ENCODE peak calls at places on chromosome 13, in five cellular contexts. Y is kidney epithelial cell, T is neural crest cell, R is choroid plexus epithelial cell, V is A172. A is an unnamed sample.

GRCh38 chr13:52359534-52359933 is 46.4 kb downstream of the THSD1 start:
- DNase-seq in Y (no peak), T (no peak), R (peak), V (no peak), A (no peak)

GRCh38 chr13:85729296-85729695 is 69.9 kb downstream of the SLITRK6 start:
- DNase-seq in Y (peak), T (no peak), R (peak), V (no peak), A (no peak)

GRCh38 chr13:60562081-60562764 is 165.2 kb downstream of the TDRD3 start:
- DNase-seq in Y (no peak), T (no peak), R (peak), V (no peak), A (no peak)

GRCh38 chr13:113660066-113660465 is 2.1 kb upstream of the ATP4B start:
- DNase-seq in Y (no peak), T (no peak), R (no peak), V (no peak), A (no peak)

GRCh38 chr13:102191951-102192461 is 209.8 kb downstream of the FGF14 start:
- DNase-seq in Y (peak), T (no peak), R (peak), V (peak), A (no peak)

GRCh38 chr13:75217949-75218348 is 264.0 kb downstream of the TBC1D4 start:
- DNase-seq in Y (peak), T (no peak), R (peak), V (peak), A (peak)

GRCh38 chr13:73090116-73090811 is 31.5 kb downstream of the KLF5 start:
- DNase-seq in Y (peak), T (no peak), R (peak), V (peak), A (peak)

GRCh38 chr13:108214511-108215383 is 589 bp downstream of the LIG4 start:
- DNase-seq in Y (no peak), T (no peak), R (peak), V (no peak), A (peak)

GRCh38 chr13:28679628-28680027 is 20.7 kb downstream of the POMP start:
- DNase-seq in Y (no peak), T (no peak), R (peak), V (no peak), A (no peak)

GRCh38 chr13:54367639-54368271 is 1339.1 kb downstream of the OLFM4 start:
- DNase-seq in Y (no peak), T (no peak), R (no peak), V (no peak), A (no peak)

GRCh38 chr13:46614582-46614981 is 61.6 kb downstream of the LRCH1 start:
- DNase-seq in Y (no peak), T (no peak), R (peak), V (no peak), A (no peak)

GRCh38 chr13:63287926-63288325 is 1872.3 kb upstream of the PCDH20 start:
- DNase-seq in Y (no peak), T (no peak), R (no peak), V (peak), A (no peak)

GRCh38 chr13:67408823-67409222 is 178.7 kb upstream of the PCDH9 start:
- DNase-seq in Y (no peak), T (no peak), R (peak), V (no peak), A (no peak)

GRCh38 chr13:75326173-75327131 is 155.5 kb downstream of the TBC1D4 start:
- DNase-seq in Y (no peak), T (no peak), R (peak), V (peak), A (no peak)

GRCh38 chr13:85661639-85662038 is 137.6 kb downstream of the SLITRK6 start:
- DNase-seq in Y (no peak), T (no peak), R (no peak), V (no peak), A (peak)

GRCh38 chr13:107322228-107322627 is 754.3 kb upstream of the ARGLU1 start:
- DNase-seq in Y (no peak), T (no peak), R (no peak), V (no peak), A (no peak)

GRCh38 chr13:78562237-78562889 is 41.0 kb downstream of the POU4F1 start:
- DNase-seq in Y (no peak), T (no peak), R (no peak), V (no peak), A (no peak)

GRCh38 chr13:106072014-106072413 is 463.4 kb downstream of the EFNB2 start:
- DNase-seq in Y (no peak), T (no peak), R (no peak), V (no peak), A (no peak)

GRCh38 chr13:112943309-112944125 is 25.5 kb upstream of the MCF2L start:
- DNase-seq in Y (no peak), T (peak), R (peak), V (peak), A (peak)

GRCh38 chr13:98927954-98928927 is 49.6 kb downstream of the DOCK9 start:
- DNase-seq in Y (no peak), T (no peak), R (peak), V (no peak), A (no peak)

GRCh38 chr13:61045197-61045596 is 370.5 kb downstream of the PCDH20 start:
- DNase-seq in Y (no peak), T (no peak), R (no peak), V (no peak), A (no peak)

GRCh38 chr13:68897331-68897730 is 1210.3 kb upstream of the ATXN8OS start:
- DNase-seq in Y (no peak), T (no peak), R (no peak), V (no peak), A (no peak)

GRCh38 chr13:81171065-81171647 is 830.2 kb upstream of the SPRY2 start:
- DNase-seq in Y (no peak), T (no peak), R (peak), V (peak), A (no peak)

GRCh38 chr13:113533441-113533840 is 42.9 kb upstream of the DCUN1D2 start:
- DNase-seq in Y (peak), T (no peak), R (no peak), V (no peak), A (no peak)

GRCh38 chr13:66354880-66355279 is 875.3 kb downstream of the PCDH9 start:
- DNase-seq in Y (no peak), T (no peak), R (no peak), V (no peak), A (no peak)

GRCh38 chr13:29991343-29991742 is 140.9 kb upstream of the UBL3 start:
- DNase-seq in Y (peak), T (no peak), R (peak), V (peak), A (no peak)

GRCh38 chr13:42420304-42420703 is 148.4 kb downstream of the AKAP11 start:
- DNase-seq in Y (no peak), T (no peak), R (no peak), V (no peak), A (no peak)

GRCh38 chr13:99390601-99391000 is 83.4 kb upstream of the GPR183 start:
- DNase-seq in Y (no peak), T (no peak), R (no peak), V (no peak), A (no peak)

GRCh38 chr13:26839682-26840081 is 79.1 kb upstream of the GPR12 start:
- DNase-seq in Y (no peak), T (no peak), R (no peak), V (no peak), A (no peak)

GRCh38 chr13:66887088-66887487 is 343.0 kb downstream of the PCDH9 start:
- DNase-seq in Y (peak), T (no peak), R (peak), V (no peak), A (no peak)

GRCh38 chr13:98484289-98485219 is 92.4 kb downstream of the STK24 start:
- DNase-seq in Y (peak), T (peak), R (peak), V (peak), A (no peak)

GRCh38 chr13:30872685-30873443 is 33.2 kb upstream of the MEDAG start:
- DNase-seq in Y (peak), T (peak), R (peak), V (peak), A (peak)

GRCh38 chr13:108158746-108159145 is 56.6 kb downstream of the LIG4 start:
- DNase-seq in Y (no peak), T (no peak), R (no peak), V (no peak), A (no peak)

GRCh38 chr13:48370815-48371214 is 42.1 kb downstream of the LPAR6 start:
- DNase-seq in Y (no peak), T (no peak), R (no peak), V (no peak), A (no peak)

GRCh38 chr13:95603887-95604533 is 40.5 kb downstream of the DZIP1 start:
- DNase-seq in Y (peak), T (no peak), R (peak), V (peak), A (no peak)

GRCh38 chr13:43846496-43846895 is 33.0 kb downstream of the CCDC122 start:
- DNase-seq in Y (no peak), T (no peak), R (peak), V (no peak), A (no peak)

GRCh38 chr13:20482818-20483217 is 42.8 kb downstream of the CRYL1 start:
- DNase-seq in Y (no peak), T (no peak), R (no peak), V (no peak), A (no peak)